ENCODE peak calls at places on chromosomes 12 and 14, in eight cellular contexts. I, R, O, H, F, J, U and T are unnamed samples.

GRCh38 chr12:117034691-117035090 is 64.5 kb downstream of the TESC start:
- DNase-seq in J (no peak), O (peak; percentile 36), H (no peak), F (no peak), U (no peak), I (no peak), R (no peak), T (no peak)

GRCh38 chr12:57240926-57241555 is 9.9 kb downstream of the STAC3 start:
- DNase-seq in R (no peak), H (no peak), I (no peak), O (peak; percentile 73), F (peak; percentile 83), J (peak; percentile 34), U (no peak), T (no peak)

GRCh38 chr12:28457785-28458184 is 267.5 kb downstream of the CCDC91 start:
- DNase-seq in O (no peak), R (no peak), I (no peak), H (no peak), F (no peak), J (peak; percentile 3), U (no peak), T (no peak)

GRCh38 chr12:114320101-114320500 is 85.8 kb downstream of the TBX5 start:
- DNase-seq in I (no peak), R (no peak), U (no peak), F (no peak), O (no peak), J (peak; percentile 54), H (no peak), T (no peak)

GRCh38 chr14:99570542-99571302 is 33.3 kb downstream of the CCDC85C start:
- DNase-seq in O (peak; percentile 40), I (no peak), R (no peak), U (no peak), H (no peak), F (no peak), J (no peak), T (no peak)

GRCh38 chr14:74980746-74981661 is 21.7 kb upstream of the EIF2B2 start:
- DNase-seq in U (no peak), H (no peak), F (peak; percentile 87), R (peak; percentile 11), J (no peak), I (no peak), O (peak; percentile 82), T (no peak)

GRCh38 chr12:66931091-66931490 is 252.2 kb upstream of the GRIP1 start:
- DNase-seq in R (no peak), F (no peak), J (no peak), O (no peak), U (no peak), H (no peak), I (no peak), T (no peak)

GRCh38 chr12:131618303-131618658 is 92.6 kb upstream of the SFSWAP start:
- DNase-seq in F (peak; percentile 82), U (no peak), I (no peak), H (no peak), R (no peak), J (no peak), O (no peak), T (no peak)

GRCh38 chr12:26058818-26059217 is 66.0 kb downstream of the BHLHE41 start:
- DNase-seq in R (peak; percentile 15), O (no peak), F (no peak), J (no peak), I (no peak), U (no peak), H (no peak), T (no peak)

GRCh38 chr12:53048780-53049401 is 974 bp upstream of the TNS2 start:
- DNase-seq in J (no peak), O (no peak), I (peak; percentile 78), R (no peak), F (peak; percentile 71), H (no peak), U (no peak), T (peak; percentile 92)

GRCh38 chr14:104559769-104560585 is 19.6 kb upstream of the C14orf180 start:
- DNase-seq in R (no peak), J (no peak), U (no peak), O (no peak), I (no peak), F (no peak), H (no peak), T (peak; percentile 58)

GRCh38 chr14:104293851-104294627 is 155.7 kb downstream of the KIF26A start:
- DNase-seq in O (peak; percentile 24), H (peak; percentile 17), U (peak; percentile 6), R (no peak), F (no peak), J (no peak), I (no peak), T (peak; percentile 14)

GRCh38 chr14:36221097-36221496 is 44.6 kb upstream of the PTCSC3 start:
- DNase-seq in R (no peak), F (no peak), H (peak; percentile 99), I (no peak), U (no peak), J (no peak), O (peak; percentile 67), T (no peak)

GRCh38 chr14:48943913-48944312 is 642.3 kb downstream of the RPS29 start:
- DNase-seq in H (no peak), I (no peak), J (no peak), U (no peak), O (no peak), F (no peak), R (no peak), T (no peak)

GRCh38 chr12:108253540-108253939 is 85.6 kb downstream of the CMKLR1 start:
- DNase-seq in R (no peak), J (no peak), F (peak; percentile 69), I (no peak), O (peak; percentile 86), H (no peak), U (no peak), T (no peak)

GRCh38 chr14:64779472-64779871 is 75.2 kb downstream of the PLEKHG3 start:
- DNase-seq in R (no peak), H (no peak), J (no peak), F (no peak), U (no peak), O (no peak), I (no peak), T (peak; percentile 68)

GRCh38 chr12:99609455-99610181 is 37.9 kb upstream of the GARIN6 start:
- DNase-seq in I (no peak), U (no peak), J (no peak), O (peak; percentile 26), R (no peak), H (no peak), F (no peak), T (no peak)

GRCh38 chr12:125890366-125890905 is 825.2 kb downstream of the AACS start:
- DNase-seq in I (no peak), R (no peak), O (no peak), H (no peak), F (no peak), J (no peak), U (no peak), T (no peak)

GRCh38 chr14:71932229-71932951 is at the start of gene RGS6:
- DNase-seq in H (no peak), I (no peak), U (no peak), O (peak; percentile 80), J (peak; percentile 77), R (peak; percentile 58), F (peak; percentile 70), T (no peak)

GRCh38 chr14:60151715-60152114 is 13.5 kb downstream of the DHRS7 start:
- DNase-seq in U (peak; percentile 27), F (no peak), O (no peak), J (peak; percentile 14), R (no peak), H (peak; percentile 65), I (peak; percentile 64), T (peak; percentile 85)

GRCh38 chr14:26276757-26277156 is 321.1 kb downstream of the NOVA1 start:
- DNase-seq in U (peak; percentile 16), J (peak; percentile 3), H (no peak), O (peak; percentile 56), I (no peak), F (peak; percentile 50), R (no peak), T (no peak)

GRCh38 chr12:76571256-76571655 is 11.7 kb upstream of the OSBPL8 start:
- DNase-seq in O (no peak), F (no peak), I (no peak), U (no peak), H (no peak), J (no peak), R (no peak), T (no peak)

GRCh38 chr12:69901141-69901900 is 76.3 kb downstream of the MYRFL start:
- DNase-seq in H (no peak), J (no peak), O (peak; percentile 46), R (no peak), I (no peak), F (no peak), U (no peak), T (no peak)

GRCh38 chr14:57656853-57657252 is 163.2 kb upstream of the CCDC198 start:
- DNase-seq in R (no peak), U (no peak), O (no peak), J (no peak), H (no peak), I (no peak), F (no peak), T (no peak)

GRCh38 chr12:117300131-117300530 is 61.3 kb downstream of the NOS1 start:
- DNase-seq in I (no peak), H (no peak), J (no peak), U (no peak), F (no peak), R (no peak), O (no peak), T (no peak)

GRCh38 chr14:66717571-66718140 is 209.7 kb downstream of the GPHN start:
- DNase-seq in O (no peak), J (no peak), I (no peak), U (no peak), F (no peak), R (no peak), H (no peak), T (no peak)

GRCh38 chr12:69389836-69390235 is 30.3 kb downstream of the YEATS4 start:
- DNase-seq in I (no peak), H (no peak), J (no peak), R (no peak), F (no peak), U (no peak), O (no peak), T (no peak)

GRCh38 chr12:106248849-106249371 is 1.1 kb upstream of the CKAP4 start:
- DNase-seq in I (peak; percentile 40), U (peak; percentile 14), R (no peak), O (peak; percentile 46), J (no peak), H (no peak), F (no peak), T (no peak)

GRCh38 chr12:49041881-49042484 is 18.6 kb downstream of the KMT2D start:
- DNase-seq in I (no peak), U (no peak), O (no peak), H (no peak), J (no peak), F (no peak), R (no peak), T (no peak)

GRCh38 chr12:130955238-130955816 is 1.6 kb downstream of the ADGRD1 start:
- DNase-seq in H (no peak), F (no peak), U (no peak), R (no peak), I (no peak), O (no peak), J (no peak), T (no peak)

GRCh38 chr12:115338566-115339294 is 654.8 kb upstream of the TBX3 start:
- DNase-seq in J (no peak), F (no peak), H (no peak), O (no peak), R (no peak), I (no peak), U (no peak), T (no peak)

GRCh38 chr12:43964966-43965365 is 129.1 kb downstream of the TMEM117 start:
- DNase-seq in J (no peak), F (no peak), H (no peak), I (no peak), R (no peak), U (no peak), O (peak; percentile 50), T (no peak)

GRCh38 chr12:104057771-104058197 is 6.5 kb upstream of the HCFC2 start:
- DNase-seq in H (peak; percentile 11), I (no peak), R (peak; percentile 27), U (peak; percentile 41), J (peak; percentile 19), F (no peak), O (peak; percentile 48), T (no peak)

GRCh38 chr12:9344540-9344939 is 136.3 kb upstream of the PZP start:
- DNase-seq in I (no peak), H (no peak), F (no peak), O (no peak), U (no peak), R (no peak), J (no peak), T (no peak)